ENCODE peak calls at places on chromosomes 2 and 18, in nine cellular contexts. C, D, O, P, R, B, S, Y and K are unnamed samples.

GRCh38 chr2:68466361-68466777 is 725 bp downstream of the FBXO48 start:
- DNase-seq in R (no peak), C (no peak), O (no peak), P (peak), D (peak), Y (peak), B (no peak), S (peak), K (no peak)

GRCh38 chr18:73288813-73289212 is 421.0 kb upstream of the NETO1 start:
- DNase-seq in C (no peak), D (peak), B (no peak), O (no peak), Y (no peak), R (no peak), S (no peak), P (no peak), K (no peak)

GRCh38 chr2:135913726-135914365 is 37.6 kb upstream of the MCM6 start:
- DNase-seq in P (no peak), Y (peak), C (no peak), S (no peak), B (no peak), R (no peak), O (no peak), D (peak), K (no peak)

GRCh38 chr2:176186024-176186423 is 2.4 kb upstream of the HOXD1 start:
- DNase-seq in O (no peak), D (no peak), B (no peak), R (no peak), S (no peak), P (no peak), C (peak), Y (no peak), K (no peak)

GRCh38 chr18:67815280-67815679 is 298.8 kb upstream of the DSEL start:
- DNase-seq in C (no peak), Y (no peak), O (no peak), D (no peak), B (no peak), S (no peak), P (no peak), R (no peak), K (no peak)

GRCh38 chr18:3008546-3008945 is 4.4 kb downstream of the LPIN2 start:
- DNase-seq in D (peak), R (no peak), S (no peak), P (no peak), Y (no peak), O (no peak), B (no peak), C (no peak), K (no peak)

GRCh38 chr18:394997-395383 is 105.5 kb downstream of the COLEC12 start:
- DNase-seq in S (no peak), R (no peak), B (peak), C (peak), D (no peak), Y (no peak), O (no peak), P (no peak), K (no peak)

GRCh38 chr18:75261430-75262223 is 51.0 kb downstream of the TSHZ1 start:
- DNase-seq in S (no peak), D (no peak), O (no peak), Y (no peak), B (no peak), P (no peak), C (no peak), R (no peak), K (no peak)

GRCh38 chr2:36246320-36246990 is 109.1 kb upstream of the CRIM1 start:
- DNase-seq in R (no peak), D (no peak), B (no peak), C (no peak), S (no peak), Y (peak), P (no peak), O (no peak), K (no peak)

GRCh38 chr18:32258558-32259204 is 68.8 kb downstream of the MEP1B start:
- DNase-seq in C (no peak), P (no peak), O (no peak), B (no peak), D (no peak), Y (no peak), R (no peak), S (no peak), K (no peak)

GRCh38 chr2:43218550-43219382 is 7.6 kb downstream of the ZFP36L2 start:
- DNase-seq in D (peak), O (no peak), B (peak), S (peak), Y (peak), R (peak), C (peak), P (peak), K (no peak)

GRCh38 chr2:149573760-149574159 is 13.8 kb downstream of the MMADHC start:
- DNase-seq in P (no peak), C (no peak), D (no peak), B (no peak), O (no peak), R (no peak), S (no peak), Y (peak), K (no peak)

GRCh38 chr18:35324926-35325655 is 19.1 kb downstream of the ZNF24 start:
- DNase-seq in C (no peak), P (no peak), O (no peak), D (no peak), B (no peak), Y (no peak), S (no peak), R (no peak), K (no peak)

GRCh38 chr2:168432100-168432499 is 24.0 kb upstream of the CERS6 start:
- DNase-seq in Y (no peak), B (no peak), C (no peak), O (no peak), D (no peak), P (no peak), S (no peak), R (no peak), K (no peak)

GRCh38 chr2:3317871-3318270 is 59.7 kb downstream of the EIPR1 start:
- DNase-seq in S (no peak), C (no peak), Y (no peak), D (no peak), O (no peak), B (no peak), R (no peak), P (no peak), K (no peak)

GRCh38 chr2:178914259-178914849 is 107.1 kb upstream of the TTN start:
- DNase-seq in D (peak), O (peak), R (peak), B (peak), Y (peak), C (peak), P (peak), S (peak), K (no peak)

GRCh38 chr2:70083344-70084156 is 3.7 kb upstream of the PCBP1 start:
- DNase-seq in O (no peak), R (no peak), B (no peak), D (peak), P (peak), Y (peak), C (peak), S (no peak), K (no peak)

GRCh38 chr2:5121106-5121505 is 571.1 kb upstream of the SOX11 start:
- DNase-seq in D (no peak), S (no peak), O (no peak), P (no peak), B (no peak), Y (no peak), R (no peak), C (no peak), K (no peak)

GRCh38 chr2:196925445-196925767 is 1.1 kb downstream of the PGAP1 start:
- DNase-seq in C (no peak), D (no peak), O (no peak), B (no peak), R (no peak), P (no peak), S (no peak), Y (no peak), K (no peak)

GRCh38 chr2:55025082-55025481 is 25.2 kb downstream of the RTN4 start:
- DNase-seq in Y (no peak), O (no peak), P (no peak), R (no peak), C (no peak), B (no peak), S (no peak), D (no peak), K (no peak)

GRCh38 chr2:209322041-209322440 is 101.8 kb upstream of the MAP2 start:
- DNase-seq in P (no peak), C (no peak), O (no peak), S (no peak), Y (no peak), D (no peak), B (no peak), R (no peak), K (no peak)

GRCh38 chr2:1868683-1869141 is 124.4 kb upstream of the PXDN start:
- DNase-seq in Y (no peak), O (no peak), P (no peak), C (peak), R (no peak), S (no peak), B (no peak), D (no peak), K (no peak)

GRCh38 chr18:3451989-3452749 is 2.2 kb downstream of the TGIF1 start:
- DNase-seq in C (peak), D (peak), Y (peak), S (peak), R (peak), P (peak), O (peak), B (peak), K (no peak)

GRCh38 chr2:142165790-142166189 is 35.0 kb upstream of the LRP1B start:
- DNase-seq in Y (peak), C (no peak), S (no peak), D (peak), R (no peak), B (no peak), P (no peak), O (no peak), K (no peak)

GRCh38 chr18:74444104-74444503 is 13.0 kb downstream of the DIPK1C start:
- DNase-seq in C (no peak), P (no peak), Y (no peak), B (no peak), S (no peak), D (no peak), R (no peak), O (no peak), K (no peak)

GRCh38 chr2:133953524-133953923 is 300.3 kb upstream of the MGAT5 start:
- DNase-seq in P (peak), C (no peak), O (no peak), B (no peak), Y (peak), S (no peak), R (no peak), D (no peak), K (no peak)

GRCh38 chr18:29608982-29609381 is 1432.1 kb upstream of the CDH2 start:
- DNase-seq in P (no peak), O (no peak), S (no peak), D (no peak), B (no peak), C (no peak), R (no peak), Y (no peak), K (no peak)

GRCh38 chr18:11037841-11038240 is 111.5 kb downstream of the PIEZO2 start:
- DNase-seq in S (no peak), B (no peak), D (no peak), C (no peak), P (no peak), R (no peak), O (no peak), Y (no peak), K (no peak)

GRCh38 chr2:237291138-237291792 is 122.7 kb downstream of the COL6A3 start:
- DNase-seq in S (peak), R (peak), Y (no peak), C (peak), P (peak), O (peak), B (peak), D (peak), K (peak)

GRCh38 chr2:167784071-167784400 is 463.4 kb downstream of the STK39 start:
- DNase-seq in P (no peak), C (no peak), Y (no peak), B (no peak), R (no peak), O (no peak), D (no peak), S (no peak), K (no peak)

GRCh38 chr2:44793322-44793870 is 148.1 kb upstream of the SIX3 start:
- DNase-seq in P (no peak), R (no peak), O (no peak), B (no peak), S (no peak), Y (peak), C (no peak), D (peak), K (no peak)

GRCh38 chr2:216012133-216012829 is 1.1 kb downstream of the MREG start:
- DNase-seq in O (no peak), D (peak), S (peak), B (no peak), R (no peak), Y (no peak), P (no peak), C (no peak), K (peak)
- TF ChIP-seq CTCF in O (no peak), D (no peak), S (no peak), B (no peak), R (no peak), Y (no peak), P (no peak), C (no peak), K (no peak)

DNA sequence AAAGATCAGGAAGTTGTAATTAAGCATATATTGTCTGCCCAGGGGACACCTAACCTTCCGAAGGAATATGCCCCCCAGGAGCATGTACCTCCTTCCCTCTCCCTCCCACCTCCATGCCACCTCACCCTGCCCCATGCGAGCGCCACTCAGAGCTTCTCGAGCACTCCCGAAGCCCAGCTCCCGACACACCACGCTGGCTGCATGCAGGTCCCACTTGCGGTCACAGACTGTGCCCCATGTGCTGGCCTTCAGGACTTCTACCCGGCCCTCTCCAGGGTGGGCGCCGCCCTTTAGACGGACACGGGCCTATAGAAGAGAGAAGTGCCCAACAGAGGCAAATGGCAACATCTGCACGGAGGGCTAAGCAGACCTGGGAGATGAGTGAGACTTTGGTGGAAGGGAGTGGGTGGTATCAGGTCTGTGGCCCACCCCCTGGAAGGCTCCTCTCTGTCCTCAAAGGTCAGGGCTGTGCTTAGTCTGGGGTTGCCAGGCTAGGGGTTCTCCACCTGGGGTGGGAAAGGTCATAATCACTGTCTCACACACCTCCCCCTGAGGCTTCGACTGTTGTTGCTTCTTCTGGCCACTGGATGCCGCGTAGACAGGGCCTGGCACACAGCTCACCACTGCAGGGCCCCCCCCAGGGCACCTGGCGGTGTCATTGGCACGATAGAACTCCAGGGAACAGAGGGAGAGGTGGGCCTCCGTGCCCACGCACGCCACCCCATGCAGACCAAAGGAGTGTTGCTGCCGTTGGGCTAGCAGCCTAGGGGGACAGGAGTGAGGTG is 6.6 kb downstream of the HTRA2 start:
- DNase-seq in R (no peak), Y (no peak), B (peak), O (no peak), P (no peak), D (no peak), C (no peak), S (no peak), K (no peak)
- TF ChIP-seq POLR2A in R (no peak), Y (no peak), B (no peak), O (no peak), P (no peak), D (no peak), C (no peak), S (no peak), K (no peak)

GRCh38 chr2:120204022-120204405 is 19.2 kb downstream of the TMEM185B start:
- DNase-seq in D (no peak), O (no peak), Y (no peak), P (no peak), C (no peak), B (no peak), R (no peak), S (no peak), K (peak)
- TF ChIP-seq CTCF in D (no peak), O (no peak), Y (no peak), P (no peak), C (no peak), B (no peak), R (no peak), S (no peak), K (no peak)

GRCh38 chr2:159545080-159545479 is 71.3 kb downstream of the BAZ2B start:
- DNase-seq in D (no peak), R (no peak), P (no peak), C (no peak), Y (no peak), O (no peak), B (no peak), S (no peak), K (no peak)

GRCh38 chr2:159539701-159540100 is 76.6 kb downstream of the BAZ2B start:
- DNase-seq in R (no peak), B (no peak), D (no peak), P (no peak), Y (no peak), O (no peak), C (no peak), S (no peak), K (no peak)

GRCh38 chr2:159538801-159539200 is 77.5 kb downstream of the BAZ2B start:
- DNase-seq in D (no peak), O (no peak), R (no peak), S (no peak), P (no peak), Y (no peak), C (no peak), B (no peak), K (no peak)

GRCh38 chr2:159546039-159546438 is 70.3 kb downstream of the BAZ2B start:
- DNase-seq in O (no peak), P (no peak), R (no peak), D (no peak), C (no peak), B (no peak), S (no peak), Y (no peak), K (no peak)

GRCh38 chr2:159542101-159542500 is 74.2 kb downstream of the BAZ2B start:
- DNase-seq in B (no peak), C (no peak), Y (no peak), R (no peak), P (no peak), O (no peak), D (no peak), S (no peak), K (no peak)
- TF ChIP-seq POLR2A in B (no peak), C (no peak), Y (no peak), R (no peak), P (no peak), O (no peak), D (no peak), S (no peak), K (no peak)

GRCh38 chr2:223251656-223252229 is 199.8 kb downstream of the KCNE4 start:
- DNase-seq in D (no peak), O (no peak), R (no peak), S (no peak), Y (no peak), P (no peak), B (no peak), C (no peak), K (no peak)

GRCh38 chr2:223243233-223243632 is 191.2 kb downstream of the KCNE4 start:
- DNase-seq in B (no peak), S (no peak), O (no peak), P (no peak), R (no peak), D (no peak), Y (no peak), C (no peak), K (no peak)

GRCh38 chr2:223247136-223247535 is 195.1 kb downstream of the KCNE4 start:
- DNase-seq in C (no peak), D (peak), O (no peak), S (no peak), B (no peak), R (no peak), Y (peak), P (no peak), K (no peak)
- TF ChIP-seq CTCF in C (no peak), D (peak), O (no peak), S (no peak), B (no peak), R (no peak), Y (peak), P (no peak), K (no peak)

GRCh38 chr2:25251461-25252273 is 83.3 kb upstream of the POMC start:
- DNase-seq in S (peak), P (peak), B (peak), O (peak), R (peak), Y (peak), D (peak), C (peak), K (no peak)
- TF ChIP-seq POLR2A in S (peak), P (peak), B (peak), O (no peak), R (no peak), Y (no peak), D (no peak), C (no peak), K (no peak)

GRCh38 chr2:231769170-231770136 is 11.6 kb downstream of the PDE6D start:
- DNase-seq in Y (no peak), D (no peak), C (no peak), B (no peak), S (no peak), O (no peak), R (no peak), P (no peak), K (no peak)
- TF ChIP-seq CTCF in Y (no peak), D (no peak), C (no peak), B (no peak), S (no peak), O (no peak), R (no peak), P (no peak), K (no peak)

GRCh38 chr2:131151398-131151797 is 46.3 kb downstream of the PLEKHB2 start:
- DNase-seq in P (no peak), Y (no peak), C (no peak), O (no peak), S (no peak), D (no peak), B (no peak), R (no peak), K (no peak)
- TF ChIP-seq POLR2A in P (no peak), Y (no peak), C (no peak), O (no peak), S (no peak), D (no peak), B (no peak), R (no peak), K (no peak)

GRCh38 chr2:174753038-174753633 is 11.1 kb downstream of the CHRNA1 start:
- DNase-seq in B (no peak), Y (no peak), O (no peak), D (no peak), C (peak), P (no peak), R (no peak), S (no peak), K (no peak)

GRCh38 chr2:174749793-174750192 is 14.5 kb downstream of the CHRNA1 start:
- DNase-seq in C (peak), P (no peak), R (no peak), B (no peak), D (no peak), S (no peak), Y (no peak), O (no peak), K (no peak)

GRCh38 chr2:174748948-174749347 is 15.3 kb downstream of the CHRNA1 start:
- DNase-seq in D (peak), O (no peak), P (peak), B (peak), S (peak), R (peak), Y (peak), C (peak), K (no peak)

GRCh38 chr2:174752403-174753037 is 11.8 kb downstream of the CHRNA1 start:
- DNase-seq in S (no peak), P (no peak), D (no peak), R (no peak), O (no peak), B (no peak), Y (no peak), C (peak), K (no peak)

GRCh38 chr2:174750923-174751441 is 13.3 kb downstream of the CHRNA1 start:
- DNase-seq in R (no peak), P (no peak), B (no peak), O (no peak), Y (no peak), S (no peak), C (peak), D (no peak), K (no peak)
- TF ChIP-seq CTCF in R (no peak), P (no peak), B (no peak), O (no peak), Y (no peak), S (no peak), C (no peak), D (no peak), K (no peak)

DNA sequence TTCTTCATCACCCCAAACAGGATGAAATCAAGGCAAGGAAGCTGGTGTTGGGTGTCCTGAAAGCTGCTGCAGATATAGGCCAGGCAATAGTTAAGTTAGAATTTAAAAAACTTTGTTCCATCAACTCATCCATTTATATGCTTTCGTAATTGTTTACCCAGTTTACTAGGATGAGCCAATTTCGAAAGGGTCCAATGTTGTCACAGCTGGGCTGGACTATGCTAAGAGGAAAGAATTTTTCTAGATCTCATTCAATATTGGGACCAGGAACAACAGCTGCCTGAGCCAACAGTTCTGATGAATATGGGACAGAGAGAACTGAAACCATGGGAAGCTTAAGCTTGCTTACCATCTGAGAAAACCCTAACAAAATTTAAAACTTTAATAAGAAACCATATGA is 21.6 kb upstream of the SP3 start:
- DNase-seq in C (peak), S (no peak), R (peak), Y (no peak), P (peak), D (peak), B (no peak), O (peak), K (no peak)
- TF ChIP-seq POLR2A in C (no peak), S (no peak), R (no peak), Y (no peak), P (no peak), D (no peak), B (no peak), O (no peak), K (peak)